ENCODE peak calls at places on chromosomes 5 and 9, in five cellular contexts. One of them, this sample, is unnamed.

GRCh38 chr5:145854651-145855258 is 18.1 kb downstream of the GRXCR2 start:
- DNase-seq in prostate gland: no peak
- DNase-seq in cardiac fibroblast: peak; percentile 68
- DNase-seq in astrocyte of the spinal cord: peak; percentile 81
- DNase-seq in mesendoderm: peak; percentile 93
- DNase-seq in this sample: peak; percentile 77

GRCh38 chr5:32507738-32508434 is 63.3 kb upstream of the ZFR start:
- DNase-seq in astrocyte of the spinal cord: peak; percentile 69
- DNase-seq in mesendoderm: no peak
- DNase-seq in cardiac fibroblast: peak; percentile 83
- DNase-seq in prostate gland: no peak
- DNase-seq in this sample: peak; percentile 96

GRCh38 chr9:130940023-130940549 is 1.0 kb upstream of the FIBCD1 start:
- DNase-seq in cardiac fibroblast: no peak
- DNase-seq in prostate gland: no peak
- DNase-seq in astrocyte of the spinal cord: no peak
- DNase-seq in mesendoderm: no peak
- DNase-seq in this sample: no peak

GRCh38 chr5:168219515-168220410 is 71.7 kb upstream of the WWC1 start:
- DNase-seq in cardiac fibroblast: peak; percentile 85
- DNase-seq in astrocyte of the spinal cord: peak; percentile 67
- DNase-seq in mesendoderm: peak; percentile 89
- DNase-seq in prostate gland: peak; percentile 71
- DNase-seq in this sample: peak; percentile 72

GRCh38 chr5:173626501-173626812 is 10.0 kb upstream of the BOD1 start:
- DNase-seq in mesendoderm: no peak
- DNase-seq in astrocyte of the spinal cord: no peak
- DNase-seq in cardiac fibroblast: no peak
- DNase-seq in prostate gland: no peak
- DNase-seq in this sample: no peak

GRCh38 chr5:154421868-154422267 is 23.9 kb upstream of the SAP30L start:
- DNase-seq in astrocyte of the spinal cord: no peak
- DNase-seq in cardiac fibroblast: peak; percentile 39
- DNase-seq in prostate gland: no peak
- DNase-seq in mesendoderm: peak; percentile 79
- DNase-seq in this sample: peak; percentile 11

GRCh38 chr9:61669352-61669751 is 479.5 kb downstream of the SPATA31A7 start:
- DNase-seq in mesendoderm: no peak
- DNase-seq in prostate gland: no peak
- DNase-seq in cardiac fibroblast: no peak
- DNase-seq in astrocyte of the spinal cord: no peak
- DNase-seq in this sample: no peak

GRCh38 chr5:68543212-68543611 is 327.7 kb downstream of the PIK3R1 start:
- DNase-seq in astrocyte of the spinal cord: no peak
- DNase-seq in mesendoderm: no peak
- DNase-seq in cardiac fibroblast: no peak
- DNase-seq in prostate gland: no peak
- DNase-seq in this sample: no peak

GRCh38 chr9:22041792-22042191 is 32.7 kb upstream of the CDKN2B start:
- DNase-seq in prostate gland: peak; percentile 94
- DNase-seq in cardiac fibroblast: peak; percentile 41
- DNase-seq in astrocyte of the spinal cord: no peak
- DNase-seq in mesendoderm: peak; percentile 78
- DNase-seq in this sample: peak; percentile 98

GRCh38 chr5:143605403-143606005 is 202.0 kb upstream of the NR3C1 start:
- DNase-seq in cardiac fibroblast: peak; percentile 43
- DNase-seq in mesendoderm: no peak
- DNase-seq in astrocyte of the spinal cord: no peak
- DNase-seq in prostate gland: no peak
- DNase-seq in this sample: no peak

GRCh38 chr5:81506900-81507588 is 113.1 kb upstream of the ACOT12 start:
- DNase-seq in astrocyte of the spinal cord: peak; percentile 91
- DNase-seq in prostate gland: peak; percentile 57
- DNase-seq in cardiac fibroblast: peak; percentile 95
- DNase-seq in mesendoderm: peak; percentile 81
- DNase-seq in this sample: peak; percentile 80

GRCh38 chr5:136062563-136063274 is 33.9 kb downstream of the TGFBI start:
- DNase-seq in prostate gland: no peak
- DNase-seq in cardiac fibroblast: peak; percentile 55
- DNase-seq in astrocyte of the spinal cord: no peak
- DNase-seq in mesendoderm: peak; percentile 86
- DNase-seq in this sample: peak; percentile 72

GRCh38 chr5:180332051-180332517 is 21.1 kb downstream of the GFPT2 start:
- DNase-seq in cardiac fibroblast: peak; percentile 38
- DNase-seq in mesendoderm: peak; percentile 96
- DNase-seq in prostate gland: no peak
- DNase-seq in astrocyte of the spinal cord: peak; percentile 73
- DNase-seq in this sample: no peak

GRCh38 chr5:54601393-54601792 is 83.8 kb downstream of the SNX18 start:
- DNase-seq in mesendoderm: no peak
- DNase-seq in astrocyte of the spinal cord: no peak
- DNase-seq in cardiac fibroblast: no peak
- DNase-seq in prostate gland: no peak
- DNase-seq in this sample: no peak

GRCh38 chr5:75306746-75307145 is 30.3 kb upstream of the HMGCR start:
- DNase-seq in astrocyte of the spinal cord: no peak
- DNase-seq in mesendoderm: no peak
- DNase-seq in prostate gland: no peak
- DNase-seq in cardiac fibroblast: peak; percentile 38
- DNase-seq in this sample: no peak

GRCh38 chr9:93699650-93700049 is 123.3 kb downstream of the PHF2 start:
- DNase-seq in prostate gland: no peak
- DNase-seq in astrocyte of the spinal cord: no peak
- DNase-seq in mesendoderm: no peak
- DNase-seq in cardiac fibroblast: no peak
- DNase-seq in this sample: no peak
- H3K4me3 ChIP-seq in prostate gland: no peak overlapping the region
- H3K4me3 ChIP-seq in astrocyte of the spinal cord: no peak overlapping the region
- H3K4me3 ChIP-seq in mesendoderm: no peak overlapping the region
- H3K4me3 ChIP-seq in cardiac fibroblast: no peak overlapping the region
- H3K4me3 ChIP-seq in this sample: no peak overlapping the region

DNA sequence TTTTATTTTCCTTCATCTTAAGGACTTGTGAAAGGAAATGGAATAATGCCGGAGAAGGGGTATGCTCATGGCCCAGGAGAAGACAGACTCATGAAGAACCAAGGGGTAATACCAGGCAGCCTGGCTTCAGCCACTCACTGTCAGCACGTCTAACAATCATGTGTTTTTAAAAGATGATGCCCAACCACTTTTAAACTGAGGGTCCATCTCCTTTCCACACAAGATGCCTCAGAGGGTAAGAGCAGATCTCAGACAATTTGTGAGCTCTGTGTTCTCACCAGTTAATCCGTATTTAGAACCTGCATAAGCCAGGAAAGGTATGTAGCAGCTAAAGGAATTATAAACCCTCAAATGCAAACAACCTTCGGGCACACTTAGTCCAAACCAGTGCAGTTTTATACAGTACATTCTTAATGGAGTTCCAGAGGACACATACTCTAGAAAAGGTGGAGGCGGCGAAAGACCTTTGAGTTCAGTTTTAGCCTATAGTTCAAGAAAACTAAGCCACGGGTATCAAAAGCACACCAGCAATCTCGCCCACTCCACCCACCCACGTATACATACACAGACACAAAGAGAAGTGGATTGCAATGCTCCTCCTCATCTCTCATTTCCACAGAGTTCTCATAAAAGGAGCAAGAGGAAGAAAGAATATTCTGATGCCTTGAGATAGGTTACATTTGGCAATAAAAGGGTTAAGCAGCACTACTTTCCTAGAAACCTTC is 2.6 kb downstream of the DIAPH1 start:
- DNase-seq in prostate gland: no peak
- DNase-seq in astrocyte of the spinal cord: no peak
- DNase-seq in mesendoderm: no peak
- DNase-seq in cardiac fibroblast: no peak
- DNase-seq in this sample: no peak
- H3K4me3 ChIP-seq in prostate gland: no peak overlapping the region
- H3K4me3 ChIP-seq in astrocyte of the spinal cord: no peak overlapping the region
- H3K4me3 ChIP-seq in mesendoderm: no peak overlapping the region
- H3K4me3 ChIP-seq in cardiac fibroblast: no peak overlapping the region
- H3K4me3 ChIP-seq in this sample: no peak overlapping the region

DNA sequence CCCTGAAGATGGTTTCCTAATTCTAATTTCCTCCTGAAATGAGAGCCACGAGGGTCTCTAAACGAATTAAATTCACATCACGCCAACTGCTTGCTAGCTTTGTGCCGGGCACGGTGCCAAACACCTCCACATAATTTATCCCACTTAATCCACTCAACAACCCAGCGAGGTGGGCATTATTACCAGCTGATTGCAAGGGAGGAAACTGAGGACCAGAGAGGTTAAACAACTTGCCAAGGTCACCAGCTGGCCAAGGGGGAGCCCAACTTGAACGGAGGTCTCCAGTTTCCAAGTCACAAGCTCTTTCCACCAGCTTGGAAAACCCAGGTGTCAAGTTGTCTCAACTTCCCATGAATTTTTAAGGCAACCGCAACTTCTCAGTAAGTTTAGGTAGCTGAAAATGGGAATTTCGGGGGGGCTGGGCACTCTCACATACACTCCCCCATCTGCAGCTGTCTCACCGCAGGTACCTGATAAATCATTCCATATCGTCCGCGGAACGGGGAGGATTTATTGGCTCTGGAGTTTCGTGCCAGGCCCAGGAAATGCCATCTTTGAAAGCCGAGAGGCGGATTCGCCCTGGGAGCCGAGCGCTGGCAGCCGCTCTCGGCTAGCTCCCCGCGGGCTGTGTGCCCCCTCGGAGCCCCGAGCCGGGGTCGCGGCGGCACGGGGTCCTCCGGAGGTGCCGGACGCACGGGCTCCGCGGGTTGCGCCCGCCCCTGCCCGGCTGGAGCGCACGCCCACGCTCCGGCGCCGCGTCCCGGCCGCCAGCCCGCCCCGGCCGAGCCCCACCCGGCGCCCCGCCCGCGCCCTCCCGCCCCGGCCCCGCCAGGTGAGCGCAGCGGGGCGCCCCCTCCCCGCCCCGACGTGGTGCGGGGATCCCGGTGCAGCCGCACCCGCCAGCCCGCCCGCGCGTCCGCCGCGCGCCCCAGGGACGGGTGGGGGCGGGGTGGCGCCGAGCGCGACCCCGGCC is 628 bp downstream of the PTPN3 start:
- DNase-seq in prostate gland: peak; percentile 45
- DNase-seq in mesendoderm: no peak
- DNase-seq in astrocyte of the spinal cord: no peak
- DNase-seq in cardiac fibroblast: no peak
- DNase-seq in this sample: peak; percentile 65
- H3K4me3 ChIP-seq in prostate gland: peak overlapping the region; percentile 57
- H3K4me3 ChIP-seq in mesendoderm: peak overlapping the region; percentile 15
- H3K4me3 ChIP-seq in astrocyte of the spinal cord: peak overlapping the region; percentile 41
- H3K4me3 ChIP-seq in cardiac fibroblast: peak overlapping the region; percentile 46
- H3K4me3 ChIP-seq in this sample: peak overlapping the region; percentile 60

GRCh38 chr9:136977223-136978072 is at the start of gene PTGDS:
- DNase-seq in prostate gland: no peak
- DNase-seq in cardiac fibroblast: no peak
- DNase-seq in astrocyte of the spinal cord: peak; percentile 18
- DNase-seq in mesendoderm: no peak
- DNase-seq in this sample: no peak
- H3K4me3 ChIP-seq in prostate gland: peak within 1 kb of the TSS; percentile 41
- H3K4me3 ChIP-seq in cardiac fibroblast: peak within 1 kb of the TSS; percentile 60
- H3K4me3 ChIP-seq in astrocyte of the spinal cord: peak within 1 kb of the TSS; percentile 45
- H3K4me3 ChIP-seq in mesendoderm: no peak within 1 kb of the TSS
- H3K4me3 ChIP-seq in this sample: peak within 1 kb of the TSS; percentile 36